ENCODE peak calls at places on chromosomes 11 and 22, in six cellular contexts. J is neuronal stem cell, T is H9, G is IMR-90, P is mesendoderm, F is trophoblast cell. D is an unnamed sample.

GRCh38 chr11:17098632-17099031 is 21.2 kb upstream of the RPS13 start:
- DNase-seq in P (no peak), T (no peak), J (no peak), G (no peak), F (no peak), D (no peak)

GRCh38 chr11:103709366-103709765 is 327.1 kb upstream of the DDI1 start:
- DNase-seq in J (no peak), G (no peak), T (no peak), P (no peak), F (no peak), D (no peak)

GRCh38 chr11:62149986-62150886 is 26.4 kb downstream of the INCENP start:
- DNase-seq in T (peak), F (no peak), P (no peak), J (no peak), G (no peak), D (no peak)

GRCh38 chr11:35734669-35735068 is 72.1 kb downstream of the TRIM44 start:
- DNase-seq in F (no peak), J (no peak), P (no peak), T (no peak), G (no peak), D (no peak)

GRCh38 chr11:73152861-73153483 is 10.9 kb upstream of the FCHSD2 start:
- DNase-seq in J (no peak), F (no peak), G (no peak), T (peak), P (no peak), D (no peak)

GRCh38 chr11:129846508-129847335 is 31.1 kb downstream of the TMEM45B start:
- DNase-seq in J (no peak), F (peak), T (no peak), G (peak), P (no peak), D (peak)

GRCh38 chr11:94740975-94741707 is 27.0 kb upstream of the AMOTL1 start:
- DNase-seq in F (peak), G (peak), P (peak), J (peak), T (peak), D (peak)

GRCh38 chr22:50570861-50571260 is 7.4 kb downstream of the CPT1B start:
- DNase-seq in J (no peak), F (no peak), P (no peak), T (no peak), G (no peak), D (no peak)

GRCh38 chr11:88704505-88704904 is 361.3 kb downstream of the GRM5 start:
- DNase-seq in G (peak), F (no peak), T (no peak), P (peak), J (peak), D (no peak)

GRCh38 chr11:74672956-74673895 is 58.0 kb downstream of the CHRDL2 start:
- DNase-seq in P (no peak), T (no peak), F (peak), J (no peak), G (peak), D (peak)

GRCh38 chr11:133443361-133443760 is 88.9 kb downstream of the OPCML start:
- DNase-seq in T (no peak), J (no peak), F (no peak), G (no peak), P (no peak), D (no peak)

GRCh38 chr11:46367244-46367915 is 14.1 kb upstream of the MDK start:
- DNase-seq in J (no peak), G (peak), T (peak), P (no peak), F (no peak), D (peak)

GRCh38 chr11:35047179-35047578 is 91.8 kb upstream of the CD44 start:
- DNase-seq in T (no peak), F (no peak), G (no peak), J (no peak), P (no peak), D (no peak)

GRCh38 chr22:32764330-32765116 is 37.0 kb upstream of the TIMP3 start:
- DNase-seq in J (no peak), F (peak), T (no peak), G (peak), P (peak), D (peak)

GRCh38 chr22:50626856-50627451 is 998 bp downstream of the ARSA start:
- DNase-seq in F (no peak), J (no peak), G (no peak), T (peak), P (no peak), D (no peak)

GRCh38 chr11:27514076-27514475 is 7.5 kb upstream of the LIN7C start:
- DNase-seq in F (no peak), T (no peak), J (no peak), P (no peak), G (no peak), D (no peak)

GRCh38 chr22:32528316-32528715 is 53.7 kb downstream of the FBXO7 start:
- DNase-seq in G (no peak), T (no peak), P (no peak), J (no peak), F (no peak), D (no peak)

GRCh38 chr11:60844870-60845221 is 2.9 kb downstream of the CCDC86 start:
- DNase-seq in P (no peak), T (no peak), J (no peak), G (no peak), F (no peak), D (no peak)

GRCh38 chr11:47379317-47379716 is 970 bp upstream of the SPI1 start:
- DNase-seq in P (no peak), G (no peak), T (no peak), J (no peak), F (no peak), D (no peak)

GRCh38 chr11:116446048-116446399 is 326.8 kb downstream of the BUD13 start:
- DNase-seq in P (no peak), J (no peak), T (no peak), G (no peak), F (no peak), D (no peak)

GRCh38 chr22:23144926-23145906 is at the start of gene RAB36:
- DNase-seq in T (peak), J (peak), G (peak), P (peak), F (peak), D (peak)

GRCh38 chr22:25824828-25825474 is 83.0 kb downstream of the MYO18B start:
- DNase-seq in T (no peak), F (no peak), G (no peak), J (peak), P (no peak), D (no peak)

GRCh38 chr22:17077255-17077654 is 7.5 kb upstream of the IL17RA start:
- DNase-seq in F (peak), T (no peak), P (no peak), G (peak), J (no peak), D (peak)

GRCh38 chr11:61792310-61793083 is at the start of the genes FEN1 and TMEM258:
- DNase-seq in T (peak), P (peak), G (peak), F (peak), J (peak), D (peak)

GRCh38 chr11:71269603-71270511 is 17.5 kb upstream of the SHANK2 start:
- DNase-seq in P (no peak), F (no peak), G (no peak), T (peak), J (no peak), D (no peak)

GRCh38 chr11:9639099-9639498 is 24.8 kb upstream of the SWAP70 start:
- DNase-seq in J (no peak), P (no peak), G (no peak), F (no peak), T (no peak), D (no peak)

GRCh38 chr22:38110863-38111852 is 674 bp upstream of the BAIAP2L2 start:
- DNase-seq in G (no peak), F (no peak), P (no peak), J (no peak), T (peak), D (no peak)

GRCh38 chr11:120589376-120589775 is 77.8 kb downstream of the GRIK4 start:
- DNase-seq in T (no peak), F (no peak), G (no peak), J (no peak), P (no peak), D (no peak)

GRCh38 chr22:25447067-25447688 is 117.3 kb upstream of the GRK3 start:
- DNase-seq in J (no peak), F (no peak), G (no peak), P (no peak), T (no peak), D (no peak)

GRCh38 chr22:17922925-17923898 is 101.1 kb downstream of the MICAL3 start:
- DNase-seq in P (no peak), F (no peak), G (peak), J (no peak), T (no peak), D (peak)

DNA sequence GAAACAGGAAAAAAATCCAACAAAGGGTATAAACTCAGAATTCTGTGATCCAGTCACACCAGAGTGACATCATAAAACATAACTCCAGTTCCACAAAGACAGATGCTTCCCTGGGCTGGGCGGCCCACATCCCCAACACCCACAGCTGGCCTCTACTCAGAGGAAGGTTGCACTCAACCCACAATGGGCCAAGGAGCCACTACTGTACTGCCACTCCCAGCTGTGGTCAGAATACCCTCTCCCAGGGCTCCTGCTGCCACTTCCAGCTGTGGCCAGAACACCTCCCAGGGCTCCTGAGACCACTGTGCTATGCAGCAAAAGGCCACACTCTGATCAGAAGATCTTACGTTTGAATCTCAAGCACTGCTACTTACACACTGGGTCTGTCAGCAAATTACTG is 18.3 kb downstream of the SMCO4 start:
- DNase-seq in P (no peak), F (no peak), G (no peak), T (no peak), J (no peak), D (no peak)
- H3K23ac ChIP-seq in P (no peak), F (peak), G (no peak), T (no peak), J (no peak), D (no peak)

GRCh38 chr22:39185601-39186012 is 33.1 kb upstream of the CBX7 start:
- DNase-seq in T (no peak), F (no peak), G (peak), J (no peak), P (no peak), D (peak)

GRCh38 chr22:39181778-39182177 is 29.3 kb upstream of the CBX7 start:
- DNase-seq in P (no peak), F (no peak), J (no peak), G (no peak), T (no peak), D (no peak)

GRCh38 chr22:39182478-39183030 is 30.1 kb upstream of the CBX7 start:
- DNase-seq in T (no peak), F (no peak), G (no peak), P (no peak), J (no peak), D (peak)

GRCh38 chr22:39184586-39185577 is 32.4 kb upstream of the CBX7 start:
- DNase-seq in G (no peak), P (no peak), J (no peak), T (no peak), F (no peak), D (peak)

DNA sequence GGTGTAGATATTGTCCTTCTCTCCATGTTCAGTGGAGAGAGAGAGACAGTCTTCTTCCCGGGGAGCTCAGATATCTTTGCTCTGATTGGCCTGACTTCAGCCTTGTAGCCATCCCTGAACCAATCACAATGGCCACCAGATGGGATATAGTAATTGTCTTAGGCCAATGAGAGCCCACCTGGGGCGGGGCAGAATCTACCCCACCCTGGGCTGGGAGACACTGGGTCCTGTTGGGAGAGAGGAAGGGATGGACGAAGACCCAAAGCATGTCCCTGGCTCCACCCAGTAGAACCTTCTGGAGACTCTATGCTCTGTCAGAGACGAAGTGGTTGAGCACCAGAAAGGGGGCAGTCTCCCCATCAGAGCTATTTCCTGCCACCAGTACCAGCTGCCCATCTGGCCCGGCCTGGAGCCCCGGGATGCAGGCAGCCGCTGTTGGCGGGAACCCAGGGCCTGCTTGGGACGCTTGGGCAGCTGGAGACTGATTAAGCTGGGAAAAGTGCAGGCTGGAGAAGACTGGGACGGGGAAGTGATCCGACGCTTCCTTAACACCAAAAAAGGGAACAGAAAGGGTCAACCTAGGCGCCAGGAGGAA is 31.6 kb upstream of the CBX7 start:
- DNase-seq in G (peak), T (no peak), F (no peak), P (peak), J (no peak), D (peak)
- H3K27ac ChIP-seq in G (peak), T (no peak), F (no peak), P (no peak), J (no peak), D (no peak)

DNA sequence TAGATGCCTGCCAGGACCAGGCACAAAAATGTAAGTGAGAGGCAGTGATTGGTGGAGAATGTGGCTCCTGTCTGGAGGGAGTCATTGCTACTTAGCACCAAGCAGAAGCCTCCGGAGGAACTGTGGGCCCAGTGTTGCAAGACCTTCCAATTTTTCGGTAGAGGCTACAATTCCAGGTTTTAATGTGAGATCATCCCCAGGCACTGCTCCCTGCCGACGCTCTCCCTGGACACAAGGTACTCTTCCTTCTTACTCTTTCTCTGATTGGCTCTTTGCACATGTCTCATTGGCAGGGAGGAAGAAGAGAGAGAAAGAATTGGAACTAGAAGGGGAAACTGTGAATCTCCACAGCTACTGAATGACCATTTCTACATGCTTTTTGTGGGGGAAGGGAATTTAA is 53.7 kb upstream of the EP300 start:
- DNase-seq in T (no peak), J (no peak), F (no peak), P (no peak), G (no peak), D (no peak)
- H3K23ac ChIP-seq in T (no peak), J (no peak), F (no peak), P (no peak), G (no peak), D (no peak)

GRCh38 chr11:58497951-58498350 is 10.0 kb downstream of the OR5B21 start:
- DNase-seq in P (no peak), T (no peak), F (no peak), G (no peak), J (no peak), D (no peak)
- H3K27ac ChIP-seq in P (no peak), T (no peak), F (no peak), G (peak), J (no peak), D (no peak)

GRCh38 chr11:113833151-113833550 is 42.2 kb downstream of the USP28 start:
- DNase-seq in J (no peak), P (no peak), F (no peak), G (no peak), T (no peak), D (no peak)
- H3K23ac ChIP-seq in J (no peak), P (no peak), F (no peak), G (no peak), T (no peak), D (no peak)

GRCh38 chr22:20776624-20777405 is 2.9 kb downstream of the SERPIND1 start:
- DNase-seq in F (no peak), T (no peak), G (no peak), J (no peak), P (no peak), D (no peak)

GRCh38 chr22:20771918-20772625 is 1.8 kb upstream of the SERPIND1 start:
- DNase-seq in F (no peak), T (no peak), P (no peak), J (no peak), G (no peak), D (no peak)

GRCh38 chr22:20774882-20775281 is 969 bp downstream of the SERPIND1 start:
- DNase-seq in J (no peak), F (no peak), G (no peak), P (no peak), T (no peak), D (no peak)

GRCh38 chr22:20775342-20775895 is 1.5 kb downstream of the SERPIND1 start:
- DNase-seq in F (no peak), J (no peak), G (no peak), P (no peak), T (no peak), D (no peak)

DNA sequence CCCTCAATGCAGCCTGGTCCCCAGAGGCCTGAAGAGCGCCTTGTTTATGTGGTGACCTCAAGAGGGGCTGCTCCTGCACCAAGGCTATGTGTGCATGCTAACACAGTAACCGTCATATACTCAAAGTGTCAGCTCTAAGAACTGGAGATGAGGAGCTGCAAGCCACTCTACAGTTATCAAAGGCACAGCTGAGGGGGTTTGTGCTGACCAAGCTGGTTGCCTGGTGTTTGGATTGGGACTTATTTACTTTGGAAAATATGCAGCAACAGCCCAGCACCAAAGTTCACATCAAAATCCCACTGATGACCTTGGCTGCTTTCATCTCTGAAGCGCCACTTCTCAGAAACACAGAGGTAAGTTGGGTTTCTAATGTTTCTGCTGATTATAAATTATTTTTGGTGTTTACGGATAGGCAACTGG is at the start of gene SERPIND1:
- DNase-seq in J (no peak), F (no peak), G (no peak), P (no peak), T (no peak), D (no peak)
- H3K27ac ChIP-seq in J (no peak), F (no peak), G (no peak), P (no peak), T (no peak), D (no peak)

GRCh38 chr11:125267548-125267947 is 103.0 kb downstream of the PKNOX2 start:
- DNase-seq in J (no peak), G (no peak), P (no peak), T (no peak), F (no peak), D (no peak)
- H3K23ac ChIP-seq in J (no peak), G (no peak), P (no peak), T (no peak), F (no peak), D (no peak)

DNA sequence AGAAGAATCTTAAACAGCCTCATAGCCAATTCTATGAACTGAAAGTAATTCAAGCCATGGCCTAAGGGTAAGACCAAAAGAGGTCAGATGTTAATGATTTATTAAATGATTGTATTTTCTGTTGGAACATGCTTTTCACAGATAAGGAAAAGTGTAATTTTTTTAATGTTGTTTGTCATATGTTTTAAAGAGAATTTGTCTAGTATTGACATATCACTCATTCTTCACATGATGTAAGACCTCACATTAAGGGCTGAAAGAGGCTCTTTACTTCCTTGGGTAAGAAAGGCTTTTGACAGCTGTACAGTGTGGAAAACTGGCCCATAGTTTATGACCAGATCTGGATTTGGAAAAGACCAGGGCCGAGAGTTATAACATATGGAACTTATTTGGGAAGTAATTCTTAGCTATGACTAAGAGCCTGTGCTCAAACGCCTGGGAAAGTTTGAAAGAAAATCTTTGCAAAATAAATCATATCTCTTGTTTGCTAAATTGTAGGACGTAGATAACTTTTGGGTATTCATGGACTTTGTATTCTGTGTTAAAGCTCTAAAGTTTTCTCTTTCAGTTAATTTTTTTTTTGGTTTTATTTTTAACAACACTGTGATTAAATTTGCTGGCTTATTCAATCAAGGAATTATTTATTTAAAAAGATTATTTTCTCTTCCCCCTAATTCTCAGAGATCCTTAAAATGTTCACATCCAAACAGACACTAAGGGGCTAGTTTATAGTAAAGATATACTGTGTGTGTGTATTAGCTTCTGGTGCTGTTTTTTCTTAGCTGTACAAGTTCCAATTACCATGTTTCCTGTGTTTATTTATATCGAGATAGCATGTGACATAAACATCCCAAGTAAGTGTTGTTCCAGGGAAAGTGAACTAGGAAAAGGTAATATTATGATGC is 162.2 kb downstream of the ARHGAP42 start:
- DNase-seq in G (peak), P (no peak), J (no peak), T (no peak), F (peak), D (peak)
- H3K27ac ChIP-seq in G (peak), P (no peak), J (no peak), T (no peak), F (no peak), D (peak)

GRCh38 chr11:76513654-76514034 is 68.8 kb downstream of the EMSY start:
- DNase-seq in T (no peak), G (no peak), P (no peak), F (no peak), J (no peak), D (no peak)
- H3K23ac ChIP-seq in T (no peak), G (no peak), P (no peak), F (no peak), J (no peak), D (no peak)

GRCh38 chr11:20109731-20110445 is 50.4 kb downstream of the DBX1 start:
- DNase-seq in F (no peak), G (peak), P (peak), J (no peak), T (no peak), D (peak)
- H3K27ac ChIP-seq in F (peak), G (no peak), P (no peak), J (no peak), T (no peak), D (no peak)

D was measured in mesenchymal stem cell.